ENCODE peak calls at places on chromosome 1, in eight cellular contexts. R is A549, C is OCI-LY7, X is upper lobe of left lung, O is body of pancreas, W is colonic mucosa, K is heart right ventricle, P is aorta. T is an unnamed sample. For H3K4me1, the result is how much of the 10 kb centered on the place peaks cover.

GRCh38 chr1:201085902-201086735 is 26.1 kb downstream of the CACNA1S start:
- DNase-seq in X (peak), K (peak), R (peak), P (peak), C (peak), O (peak), W (peak), T (peak)

GRCh38 chr1:225762444-225762843 is 15.2 kb upstream of the SRP9 start:
- DNase-seq in P (no peak), O (no peak), X (peak), W (no peak), R (peak), C (no peak), K (no peak), T (no peak)

GRCh38 chr1:156498447-156499193 is 2.0 kb downstream of the MEF2D start:
- DNase-seq in K (peak), P (peak), W (peak), C (peak), O (peak), X (peak), R (no peak), T (no peak)

GRCh38 chr1:154609398-154610380 is 1.7 kb upstream of the ADAR start:
- DNase-seq in R (no peak), X (no peak), K (no peak), P (no peak), C (peak), O (no peak), W (peak), T (peak)

GRCh38 chr1:206925116-206925736 is 3.5 kb upstream of the FCMR start:
- DNase-seq in R (no peak), C (peak), X (peak), W (peak), K (peak), P (peak), O (no peak), T (peak)

GRCh38 chr1:187854457-187854856 is 1025.7 kb downstream of the PLA2G4A start:
- DNase-seq in R (no peak), K (no peak), W (no peak), X (no peak), P (no peak), C (no peak), O (no peak), T (no peak)

GRCh38 chr1:64396817-64397216 is 73.1 kb upstream of the CACHD1 start:
- DNase-seq in P (no peak), R (no peak), W (no peak), C (no peak), O (no peak), X (no peak), K (no peak), T (no peak)

GRCh38 chr1:48851638-48852037 is 74.9 kb upstream of the BEND5 start:
- DNase-seq in W (no peak), R (no peak), K (no peak), C (no peak), O (no peak), P (no peak), X (no peak), T (no peak)

GRCh38 chr1:112209493-112209892 is 186.5 kb upstream of the CTTNBP2NL start:
- DNase-seq in W (no peak), O (no peak), R (no peak), X (no peak), P (no peak), C (no peak), K (no peak), T (no peak)

GRCh38 chr1:5739561-5740078 is 252.6 kb downstream of the NPHP4 start:
- DNase-seq in P (no peak), W (no peak), R (no peak), C (no peak), K (no peak), O (no peak), X (peak), T (no peak)

GRCh38 chr1:24424207-24424606 is 8.6 kb downstream of the NIPAL3 start:
- DNase-seq in P (no peak), R (no peak), W (no peak), X (no peak), O (no peak), K (no peak), C (no peak), T (no peak)

GRCh38 chr1:24081190-24081589 is 30.7 kb downstream of the MYOM3 start:
- DNase-seq in X (no peak), R (no peak), K (no peak), P (no peak), C (no peak), W (no peak), O (peak), T (no peak)

GRCh38 chr1:39671433-39671792 is 494 bp downstream of the NT5C1A start:
- DNase-seq in K (peak), P (peak), W (no peak), X (no peak), O (peak), R (no peak), C (no peak), T (no peak)

GRCh38 chr1:60387175-60387574 is 313.6 kb upstream of the C1orf87 start:
- DNase-seq in K (no peak), C (no peak), R (no peak), P (no peak), X (no peak), O (no peak), W (no peak), T (no peak)

GRCh38 chr1:117793396-117793795 is 136.0 kb downstream of the GDAP2 start:
- DNase-seq in R (no peak), X (no peak), P (no peak), K (no peak), C (no peak), O (no peak), W (no peak), T (no peak)

GRCh38 chr1:119249283-119249682 is 108.8 kb upstream of the WARS2 start:
- DNase-seq in C (no peak), K (no peak), R (no peak), O (peak), X (no peak), P (no peak), W (no peak), T (no peak)

GRCh38 chr1:40423264-40423642 is 27.0 kb upstream of the ZFP69B start:
- DNase-seq in K (no peak), R (no peak), O (no peak), C (no peak), P (peak), W (no peak), X (no peak), T (no peak)

GRCh38 chr1:56061824-56062223 is 517.5 kb downstream of the PLPP3 start:
- DNase-seq in R (no peak), C (peak), K (no peak), X (no peak), P (no peak), W (no peak), O (no peak), T (no peak)

GRCh38 chr1:166868639-166869038 is 7.4 kb downstream of the TADA1 start:
- DNase-seq in O (no peak), R (no peak), P (no peak), C (no peak), K (no peak), X (no peak), W (no peak), T (no peak)

GRCh38 chr1:21509351-21510112 is at the start of gene ALPL:
- DNase-seq in P (no peak), K (peak), R (no peak), O (no peak), W (no peak), X (no peak), C (no peak), T (no peak)

GRCh38 chr1:18340158-18340764 is 140.5 kb upstream of the KLHDC7A start:
- DNase-seq in X (no peak), K (no peak), W (no peak), O (no peak), C (no peak), R (no peak), P (no peak), T (no peak)

GRCh38 chr1:178819123-178819522 is 51.8 kb downstream of the ANGPTL1 start:
- DNase-seq in C (no peak), K (no peak), O (no peak), R (no peak), P (no peak), X (no peak), W (no peak), T (no peak)

GRCh38 chr1:80918365-80918764 is 882.4 kb upstream of the ADGRL2 start:
- DNase-seq in P (no peak), X (no peak), O (no peak), R (no peak), K (no peak), W (no peak), C (no peak), T (no peak)

GRCh38 chr1:198873696-198874230 is 234.9 kb downstream of the PTPRC start:
- DNase-seq in C (no peak), W (no peak), K (no peak), X (no peak), P (no peak), O (no peak), R (no peak), T (no peak)

GRCh38 chr1:39927538-39927937 is 25.8 kb upstream of the MYCL start:
- DNase-seq in P (no peak), K (no peak), O (no peak), X (peak), C (no peak), W (no peak), R (no peak), T (no peak)

GRCh38 chr1:21861602-21862429 is 49.8 kb downstream of the LDLRAD2 start:
- DNase-seq in X (no peak), O (no peak), P (no peak), R (no peak), K (no peak), W (no peak), C (no peak), T (no peak)

GRCh38 chr1:218660678-218661053 is 315.5 kb downstream of the TGFB2 start:
- DNase-seq in W (no peak), K (no peak), P (no peak), R (peak), O (no peak), C (no peak), X (no peak), T (no peak)

GRCh38 chr1:61579815-61580214 is 145.1 kb downstream of the TM2D1 start:
- DNase-seq in R (no peak), X (no peak), O (no peak), C (no peak), P (no peak), W (no peak), K (no peak), T (no peak)

GRCh38 chr1:34808051-34808810 is 15.4 kb downstream of the GJA4 start:
- DNase-seq in K (no peak), P (no peak), O (no peak), C (no peak), X (no peak), R (no peak), W (no peak), T (no peak)

GRCh38 chr1:9281907-9282306 is 10.8 kb upstream of the SPSB1 start:
- DNase-seq in O (no peak), W (no peak), K (no peak), P (peak), C (no peak), R (no peak), X (no peak), T (no peak)
- H3K4me1 ChIP-seq in O (under half), W (under half), K (under half), P (under half), C (under half), R (under half), X (under half), T (half or more)

DNA sequence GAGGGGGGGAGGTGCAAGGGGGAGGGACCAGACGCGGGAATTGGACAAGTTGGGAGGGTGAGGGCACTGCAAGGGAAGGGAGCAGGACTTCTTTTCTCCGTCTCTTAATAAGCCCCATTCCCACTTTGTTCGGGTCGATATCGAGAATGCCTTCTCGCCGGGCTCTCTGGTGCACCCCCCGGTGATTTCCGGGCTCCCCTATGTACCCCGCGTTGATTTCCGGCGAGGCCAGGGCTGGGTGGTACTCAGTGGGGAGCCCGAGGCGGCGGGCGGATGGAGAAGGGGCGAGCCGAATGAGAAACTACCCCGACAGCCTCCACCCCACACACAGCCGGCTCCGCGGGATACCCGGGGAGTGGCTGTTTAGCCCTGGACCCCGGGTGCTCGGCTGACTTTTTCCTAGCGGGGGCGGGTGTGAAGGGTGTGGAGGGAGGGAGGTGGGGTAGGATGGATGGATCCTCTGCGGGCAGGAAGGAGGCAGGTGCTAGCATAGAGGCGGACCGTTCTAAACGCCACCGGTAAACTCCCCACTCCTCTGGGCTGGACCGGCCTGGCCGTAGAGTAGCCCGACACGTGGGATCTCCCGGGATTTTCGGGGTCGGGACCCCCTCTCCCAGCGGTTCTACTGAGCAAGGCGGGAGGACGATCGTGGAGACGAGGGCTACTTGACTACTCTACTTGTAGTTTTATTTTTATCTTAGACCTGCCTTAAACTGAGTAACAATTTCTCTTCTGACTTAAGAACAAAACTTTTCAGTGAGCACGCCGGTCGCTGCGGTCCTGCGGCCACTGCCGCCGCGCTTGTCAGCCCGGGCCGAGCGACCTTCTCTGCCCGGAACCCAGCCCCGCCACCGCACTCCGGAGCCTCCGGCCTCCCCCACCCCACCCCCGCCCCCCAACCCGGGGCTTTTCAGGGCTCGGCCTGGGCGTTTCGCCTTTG is 1.0 kb downstream of the RNF220 start:
- DNase-seq in W (no peak), R (peak), X (peak), P (no peak), K (no peak), C (no peak), O (no peak), T (peak)
- H3K4me3 ChIP-seq in W (peak), R (peak), X (peak), P (peak), K (peak), C (no peak), O (no peak), T (peak)

DNA sequence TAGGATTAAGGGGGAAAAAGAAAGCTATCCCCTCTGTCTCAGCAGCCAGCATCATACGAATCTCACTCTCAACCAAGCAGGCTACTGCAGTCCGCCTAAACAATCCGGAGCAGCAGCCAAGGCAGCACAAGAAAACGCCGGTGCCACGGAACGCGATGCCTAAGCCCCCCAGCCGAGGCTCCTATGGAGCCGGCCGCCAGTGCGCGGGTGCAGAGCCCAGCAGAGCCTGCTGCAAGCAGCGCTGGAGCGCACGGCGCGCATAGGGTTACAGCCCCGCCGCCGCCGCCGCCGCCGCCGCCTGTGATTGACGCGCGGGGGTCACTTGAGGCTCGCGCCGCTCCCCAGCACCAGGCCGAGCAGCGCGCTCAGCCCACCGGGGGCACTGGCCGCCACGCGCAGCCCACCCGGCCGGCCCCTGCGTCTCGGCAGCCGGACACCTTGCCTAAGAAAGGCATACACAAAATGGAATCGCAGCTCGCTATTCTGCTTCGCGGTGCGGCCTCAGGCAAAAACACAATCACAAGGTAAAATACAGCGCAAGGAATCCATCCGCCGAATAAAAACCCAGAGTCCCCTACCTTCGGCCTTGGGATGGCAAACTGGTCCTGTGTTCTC is 780 bp downstream of the HIVEP3 start:
- DNase-seq in P (no peak), C (no peak), X (peak), W (peak), O (peak), K (peak), R (no peak), T (peak)
- H3K4me1 ChIP-seq in P (under half), C (under half), X (half or more), W (under half), O (under half), K (under half), R (under half), T (half or more)

DNA sequence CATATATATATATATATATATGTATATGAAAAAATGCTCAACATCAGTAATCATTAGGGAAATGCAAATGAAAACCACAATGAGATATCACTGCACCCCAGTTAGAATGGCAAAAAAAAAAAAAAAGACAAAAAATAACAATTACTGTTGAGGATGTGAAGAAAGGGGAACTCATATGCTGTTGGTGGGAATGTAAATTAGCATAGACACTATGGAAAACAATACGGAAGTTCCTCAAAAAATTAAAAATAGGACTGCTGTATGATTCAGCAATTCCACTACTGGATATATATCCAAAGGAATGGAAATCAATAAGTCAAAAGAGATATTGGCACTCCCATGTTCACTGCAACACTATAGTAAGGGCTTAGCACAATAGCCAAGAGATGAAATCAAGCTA is 41.5 kb upstream of the CTBS start:
- DNase-seq in W (no peak), R (no peak), O (no peak), X (no peak), P (no peak), K (no peak), C (no peak), T (no peak)
- H3K4me3 ChIP-seq in W (no peak), R (no peak), O (no peak), X (no peak), P (no peak), K (no peak), C (no peak), T (no peak)

DNA sequence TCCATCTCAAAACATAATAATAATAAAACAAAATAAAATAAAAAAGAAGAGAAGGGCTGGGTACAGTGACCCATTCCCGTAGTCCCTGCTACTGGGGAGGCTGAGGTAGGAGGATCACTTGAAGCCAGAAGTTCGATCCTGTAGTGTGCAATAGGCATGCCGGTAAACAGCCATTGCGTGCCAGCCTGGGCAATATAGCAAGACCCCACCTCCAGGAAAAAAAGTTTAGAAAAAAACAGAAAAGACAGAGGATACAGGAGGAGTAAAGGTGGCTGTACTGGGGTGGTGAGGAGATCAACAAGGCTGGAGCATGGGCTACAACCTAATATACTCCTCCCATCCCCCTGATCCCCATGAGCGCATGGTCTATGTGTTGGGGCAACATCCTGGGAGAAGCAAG is 30.8 kb downstream of the PTAFR start:
- DNase-seq in K (no peak), P (no peak), C (no peak), O (no peak), X (no peak), W (no peak), R (no peak), T (no peak)
- H3K4me1 ChIP-seq in K (under half), P (under half), C (half or more), O (under half), X (under half), W (under half), R (under half), T (under half)

DNA sequence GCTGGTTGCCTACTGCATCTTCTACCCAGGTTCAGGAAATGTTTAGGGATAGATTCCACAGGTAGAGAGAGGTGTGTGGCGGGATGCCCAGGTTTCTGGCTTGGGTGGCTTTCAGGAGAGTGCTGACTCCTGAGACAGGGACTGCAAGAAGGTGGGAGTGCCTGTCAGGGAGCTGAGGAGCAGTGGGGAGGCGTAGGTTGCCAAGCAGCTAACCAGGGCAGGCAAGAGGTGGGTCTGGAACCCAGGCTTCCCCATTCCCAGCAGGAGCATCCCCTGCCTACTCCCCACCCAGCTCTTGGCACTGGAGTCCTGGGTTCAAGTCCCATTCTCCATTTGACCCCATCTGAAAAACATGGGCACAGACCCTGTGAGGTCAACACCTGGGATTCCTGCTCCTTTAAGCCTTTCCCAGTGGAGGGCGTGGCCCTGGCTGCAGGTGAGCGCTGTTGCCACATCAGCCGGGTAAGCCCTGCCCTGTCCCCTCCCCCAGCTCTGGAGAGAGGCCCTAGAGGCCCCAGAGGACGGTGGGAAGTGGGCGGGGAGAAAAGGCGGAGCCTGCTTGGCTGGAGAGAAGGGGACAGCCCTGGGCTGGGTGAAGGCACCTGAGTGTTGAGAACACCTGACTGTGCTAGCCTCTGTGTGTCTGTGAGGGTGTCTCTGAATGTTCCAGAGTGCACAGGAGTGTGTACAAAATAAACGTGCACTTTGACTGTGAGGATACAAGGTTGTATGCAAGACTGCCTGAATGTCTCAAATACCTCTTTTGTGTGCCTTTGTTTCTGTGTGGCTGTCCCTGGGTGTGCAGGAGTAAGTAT is 13.9 kb upstream of the SYNC start:
- DNase-seq in O (peak), X (peak), R (peak), W (peak), K (peak), C (peak), P (no peak), T (no peak)
- H3K4me3 ChIP-seq in O (no peak), X (no peak), R (peak), W (no peak), K (no peak), C (no peak), P (no peak), T (no peak)